ENCODE peak calls at places on chromosome 21, in six cellular contexts. One of them, this sample, is unnamed.

GRCh38 chr21:41678944-41679343 is 87.9 kb downstream of the RIPK4 start:
- DNase-seq in NB4: peak; percentile 74
- DNase-seq in choroid plexus epithelial cell: peak; percentile 96
- DNase-seq in GM06990: no peak
- DNase-seq in astrocyte of the spinal cord: peak; percentile 96
- DNase-seq in neural crest cell: peak; percentile 74
- DNase-seq in this sample: peak; percentile 6

GRCh38 chr21:37817242-37817641 is 99.0 kb downstream of the KCNJ6 start:
- DNase-seq in NB4: no peak
- DNase-seq in choroid plexus epithelial cell: no peak
- DNase-seq in GM06990: no peak
- DNase-seq in astrocyte of the spinal cord: no peak
- DNase-seq in neural crest cell: no peak
- DNase-seq in this sample: no peak

GRCh38 chr21:41059871-41060270 is 108.1 kb upstream of the BACE2 start:
- DNase-seq in NB4: no peak
- DNase-seq in choroid plexus epithelial cell: no peak
- DNase-seq in GM06990: no peak
- DNase-seq in astrocyte of the spinal cord: no peak
- DNase-seq in neural crest cell: no peak
- DNase-seq in this sample: no peak

GRCh38 chr21:41207401-41208388 is 39.7 kb downstream of the BACE2 start:
- DNase-seq in NB4: no peak
- DNase-seq in choroid plexus epithelial cell: peak; percentile 69
- DNase-seq in GM06990: no peak
- DNase-seq in astrocyte of the spinal cord: peak; percentile 63
- DNase-seq in neural crest cell: no peak
- DNase-seq in this sample: no peak

GRCh38 chr21:41460578-41461527 is 34.8 kb downstream of the MX1 start:
- DNase-seq in NB4: peak; percentile 68
- DNase-seq in choroid plexus epithelial cell: peak; percentile 85
- DNase-seq in GM06990: peak; percentile 35
- DNase-seq in astrocyte of the spinal cord: peak; percentile 67
- DNase-seq in neural crest cell: peak; percentile 59
- DNase-seq in this sample: peak; percentile 64

GRCh38 chr21:35219291-35219690 is 170.2 kb upstream of the RUNX1 start:
- DNase-seq in NB4: no peak
- DNase-seq in choroid plexus epithelial cell: no peak
- DNase-seq in GM06990: no peak
- DNase-seq in astrocyte of the spinal cord: no peak
- DNase-seq in neural crest cell: no peak
- DNase-seq in this sample: no peak

GRCh38 chr21:40707271-40707670 is 139.7 kb downstream of the DSCAM start:
- DNase-seq in NB4: no peak
- DNase-seq in choroid plexus epithelial cell: no peak
- DNase-seq in GM06990: no peak
- DNase-seq in astrocyte of the spinal cord: no peak
- DNase-seq in neural crest cell: no peak
- DNase-seq in this sample: no peak

GRCh38 chr21:15255359-15256157 is 190.8 kb upstream of the NRIP1 start:
- DNase-seq in NB4: no peak
- DNase-seq in choroid plexus epithelial cell: no peak
- DNase-seq in GM06990: no peak
- DNase-seq in astrocyte of the spinal cord: no peak
- DNase-seq in neural crest cell: no peak
- DNase-seq in this sample: no peak

GRCh38 chr21:37758997-37759396 is 157.3 kb downstream of the KCNJ6 start:
- DNase-seq in NB4: peak; percentile 40
- DNase-seq in choroid plexus epithelial cell: peak; percentile 77
- DNase-seq in GM06990: no peak
- DNase-seq in astrocyte of the spinal cord: peak; percentile 50
- DNase-seq in neural crest cell: peak; percentile 52
- DNase-seq in this sample: peak; percentile 32

GRCh38 chr21:42027804-42028753 is 17.9 kb upstream of the ZBTB21 start:
- DNase-seq in NB4: no peak
- DNase-seq in choroid plexus epithelial cell: no peak
- DNase-seq in GM06990: no peak
- DNase-seq in astrocyte of the spinal cord: no peak
- DNase-seq in neural crest cell: no peak
- DNase-seq in this sample: no peak

GRCh38 chr21:36237441-36237840 is 80.8 kb downstream of the DOP1B start:
- DNase-seq in NB4: no peak
- DNase-seq in choroid plexus epithelial cell: no peak
- DNase-seq in GM06990: no peak
- DNase-seq in astrocyte of the spinal cord: no peak
- DNase-seq in neural crest cell: no peak
- DNase-seq in this sample: no peak

GRCh38 chr21:40433575-40433974 is 413.4 kb downstream of the DSCAM start:
- DNase-seq in NB4: no peak
- DNase-seq in choroid plexus epithelial cell: no peak
- DNase-seq in GM06990: no peak
- DNase-seq in astrocyte of the spinal cord: no peak
- DNase-seq in neural crest cell: no peak
- DNase-seq in this sample: no peak

GRCh38 chr21:33401617-33401967 is 1.6 kb upstream of the IFNGR2 start:
- DNase-seq in NB4: peak; percentile 80
- DNase-seq in choroid plexus epithelial cell: no peak
- DNase-seq in GM06990: no peak
- DNase-seq in astrocyte of the spinal cord: no peak
- DNase-seq in neural crest cell: no peak
- DNase-seq in this sample: no peak

GRCh38 chr21:33402011-33402979 is 918 bp upstream of the IFNGR2 start:
- DNase-seq in NB4: peak; percentile 90
- DNase-seq in choroid plexus epithelial cell: peak; percentile 87
- DNase-seq in GM06990: peak; percentile 49
- DNase-seq in astrocyte of the spinal cord: peak; percentile 59
- DNase-seq in neural crest cell: no peak
- DNase-seq in this sample: no peak

GRCh38 chr21:33406493-33406892 is 3.3 kb downstream of the IFNGR2 start:
- DNase-seq in NB4: no peak
- DNase-seq in choroid plexus epithelial cell: no peak
- DNase-seq in GM06990: no peak
- DNase-seq in astrocyte of the spinal cord: no peak
- DNase-seq in neural crest cell: no peak
- DNase-seq in this sample: peak; percentile 44

GRCh38 chr21:33403128-33403785 is at the start of gene IFNGR2:
- DNase-seq in NB4: peak; percentile 66
- DNase-seq in choroid plexus epithelial cell: peak; percentile 40
- DNase-seq in GM06990: peak; percentile 70
- DNase-seq in astrocyte of the spinal cord: no peak
- DNase-seq in neural crest cell: peak; percentile 18
- DNase-seq in this sample: peak; percentile 32

DNA sequence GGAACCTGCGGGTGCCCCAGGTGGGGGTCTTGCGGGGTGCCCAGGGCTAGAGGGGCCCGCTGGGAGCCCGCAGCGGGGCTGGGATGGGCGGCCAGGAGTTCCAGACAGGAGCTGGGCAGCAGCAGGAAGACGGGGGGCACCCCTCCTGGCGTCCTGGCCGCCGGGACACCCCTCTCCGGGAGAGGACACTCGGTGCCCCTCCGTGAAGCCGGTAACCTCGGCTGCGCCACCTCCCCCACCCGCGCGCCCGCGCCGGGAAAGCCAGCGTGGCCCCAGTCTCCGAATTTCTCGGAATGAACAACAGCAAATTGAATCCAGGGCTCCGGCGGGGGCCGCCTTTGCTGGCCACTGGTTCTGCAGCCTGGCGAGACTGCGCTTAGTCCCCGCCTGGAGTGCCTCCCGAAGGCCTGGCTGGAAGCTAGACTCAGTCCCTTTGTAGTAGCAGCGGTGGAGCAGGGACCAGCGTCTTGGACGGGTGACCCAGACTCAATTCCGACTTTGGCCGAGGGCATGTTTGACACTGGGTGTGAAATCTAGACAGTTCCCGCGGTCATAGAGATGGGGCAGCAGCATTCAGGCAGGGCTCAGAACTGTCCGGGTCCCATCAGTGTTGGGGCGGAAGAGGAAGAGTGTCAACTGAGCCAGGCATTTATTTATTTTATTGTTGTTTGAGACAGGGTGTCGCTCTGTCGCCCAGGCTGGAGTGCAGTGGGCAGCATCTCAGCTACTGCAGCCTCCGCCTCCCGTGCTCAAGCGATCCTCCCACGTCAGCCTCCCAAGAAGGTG is 766 bp downstream of the IFNGR2 start:
- DNase-seq in NB4: peak; percentile 68
- DNase-seq in choroid plexus epithelial cell: peak; percentile 65
- DNase-seq in GM06990: peak; percentile 69
- DNase-seq in astrocyte of the spinal cord: peak; percentile 59
- DNase-seq in neural crest cell: peak; percentile 52
- DNase-seq in this sample: peak; percentile 32
- TF ChIP-seq CTCF in NB4: no peak
- TF ChIP-seq CTCF in choroid plexus epithelial cell: no peak
- TF ChIP-seq CTCF in GM06990: no peak
- TF ChIP-seq CTCF in astrocyte of the spinal cord: no peak
- TF ChIP-seq CTCF in neural crest cell: no peak
- TF ChIP-seq CTCF in this sample: no peak

DNA sequence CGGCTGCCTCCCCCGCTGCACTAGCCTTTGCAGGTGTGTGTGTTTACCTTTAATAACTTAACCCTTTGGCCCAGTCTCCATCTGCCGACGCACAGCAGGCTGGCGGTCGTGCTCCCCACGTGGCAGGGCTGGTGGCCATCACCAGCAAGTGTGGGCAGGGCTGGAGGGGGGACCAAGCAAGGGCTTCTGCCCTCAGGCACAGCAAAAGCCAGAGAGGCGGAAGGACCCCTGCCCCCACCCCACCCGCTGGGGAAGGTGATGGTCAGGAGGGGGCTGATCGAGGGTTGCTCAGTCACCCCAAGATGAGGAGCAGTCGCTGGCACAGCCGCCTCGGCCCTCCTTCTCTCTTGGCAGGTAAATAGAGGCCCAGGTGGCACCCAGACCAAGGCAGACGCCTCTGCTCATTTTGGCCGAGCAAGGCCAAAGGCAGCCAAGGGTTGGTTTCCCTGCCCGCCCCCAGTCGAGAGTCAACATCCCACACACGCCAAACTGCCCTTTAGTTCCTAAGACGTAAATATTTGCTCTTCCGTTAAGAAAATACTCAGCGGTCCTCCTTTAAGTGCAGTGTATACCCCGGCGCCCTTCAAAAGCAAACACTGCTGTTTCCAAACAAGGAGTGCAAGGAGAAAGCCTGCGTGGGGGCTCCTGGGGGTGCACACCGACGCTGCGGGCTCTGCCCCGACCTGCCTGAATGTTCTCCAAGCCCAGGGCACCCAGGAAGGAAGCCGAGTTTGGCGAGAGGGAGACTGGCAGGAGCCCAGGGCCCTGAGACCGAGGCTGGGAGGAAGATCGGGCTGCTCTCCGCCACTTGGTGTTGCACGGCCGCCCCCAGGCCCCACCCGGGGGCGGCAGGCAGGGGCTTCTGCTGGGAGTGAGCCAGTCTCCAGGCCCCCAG is 82.7 kb downstream of the SIK1 start:
- DNase-seq in NB4: no peak
- DNase-seq in choroid plexus epithelial cell: peak; percentile 32
- DNase-seq in GM06990: no peak
- DNase-seq in astrocyte of the spinal cord: no peak
- DNase-seq in neural crest cell: no peak
- DNase-seq in this sample: no peak
- TF ChIP-seq CTCF in NB4: no peak
- TF ChIP-seq CTCF in choroid plexus epithelial cell: no peak
- TF ChIP-seq CTCF in GM06990: no peak
- TF ChIP-seq CTCF in astrocyte of the spinal cord: no peak
- TF ChIP-seq CTCF in neural crest cell: no peak
- TF ChIP-seq CTCF in this sample: no peak

GRCh38 chr21:20970691-20971090 is 27.5 kb upstream of the NCAM2 start:
- DNase-seq in NB4: no peak
- DNase-seq in choroid plexus epithelial cell: no peak
- DNase-seq in GM06990: no peak
- DNase-seq in astrocyte of the spinal cord: no peak
- DNase-seq in neural crest cell: no peak
- DNase-seq in this sample: no peak

GRCh38 chr21:20968391-20968790 is 29.8 kb upstream of the NCAM2 start:
- DNase-seq in NB4: no peak
- DNase-seq in choroid plexus epithelial cell: peak; percentile 26
- DNase-seq in GM06990: no peak
- DNase-seq in astrocyte of the spinal cord: peak; percentile 6
- DNase-seq in neural crest cell: no peak
- DNase-seq in this sample: no peak

GRCh38 chr21:20971296-20971921 is 26.8 kb upstream of the NCAM2 start:
- DNase-seq in NB4: peak; percentile 61
- DNase-seq in choroid plexus epithelial cell: peak; percentile 88
- DNase-seq in GM06990: no peak
- DNase-seq in astrocyte of the spinal cord: peak; percentile 68
- DNase-seq in neural crest cell: peak; percentile 46
- DNase-seq in this sample: peak; percentile 62
- TF ChIP-seq CTCF in NB4: peak; percentile 47
- TF ChIP-seq CTCF in choroid plexus epithelial cell: peak; percentile 82
- TF ChIP-seq CTCF in GM06990: no peak
- TF ChIP-seq CTCF in astrocyte of the spinal cord: peak; percentile 66
- TF ChIP-seq CTCF in neural crest cell: peak; percentile 77
- TF ChIP-seq CTCF in this sample: peak; percentile 4

GRCh38 chr21:21183092-21183491 is 184.9 kb downstream of the NCAM2 start:
- DNase-seq in NB4: no peak
- DNase-seq in choroid plexus epithelial cell: peak; percentile 60
- DNase-seq in GM06990: no peak
- DNase-seq in astrocyte of the spinal cord: no peak
- DNase-seq in neural crest cell: no peak
- DNase-seq in this sample: no peak

GRCh38 chr21:21177353-21177986 is 179.3 kb downstream of the NCAM2 start:
- DNase-seq in NB4: no peak
- DNase-seq in choroid plexus epithelial cell: no peak
- DNase-seq in GM06990: no peak
- DNase-seq in astrocyte of the spinal cord: no peak
- DNase-seq in neural crest cell: no peak
- DNase-seq in this sample: no peak

GRCh38 chr21:21182401-21182800 is 184.2 kb downstream of the NCAM2 start:
- DNase-seq in NB4: no peak
- DNase-seq in choroid plexus epithelial cell: no peak
- DNase-seq in GM06990: no peak
- DNase-seq in astrocyte of the spinal cord: no peak
- DNase-seq in neural crest cell: no peak
- DNase-seq in this sample: no peak

GRCh38 chr21:21175798-21176334 is 177.7 kb downstream of the NCAM2 start:
- DNase-seq in NB4: no peak
- DNase-seq in choroid plexus epithelial cell: no peak
- DNase-seq in GM06990: no peak
- DNase-seq in astrocyte of the spinal cord: peak; percentile 27
- DNase-seq in neural crest cell: no peak
- DNase-seq in this sample: no peak

DNA sequence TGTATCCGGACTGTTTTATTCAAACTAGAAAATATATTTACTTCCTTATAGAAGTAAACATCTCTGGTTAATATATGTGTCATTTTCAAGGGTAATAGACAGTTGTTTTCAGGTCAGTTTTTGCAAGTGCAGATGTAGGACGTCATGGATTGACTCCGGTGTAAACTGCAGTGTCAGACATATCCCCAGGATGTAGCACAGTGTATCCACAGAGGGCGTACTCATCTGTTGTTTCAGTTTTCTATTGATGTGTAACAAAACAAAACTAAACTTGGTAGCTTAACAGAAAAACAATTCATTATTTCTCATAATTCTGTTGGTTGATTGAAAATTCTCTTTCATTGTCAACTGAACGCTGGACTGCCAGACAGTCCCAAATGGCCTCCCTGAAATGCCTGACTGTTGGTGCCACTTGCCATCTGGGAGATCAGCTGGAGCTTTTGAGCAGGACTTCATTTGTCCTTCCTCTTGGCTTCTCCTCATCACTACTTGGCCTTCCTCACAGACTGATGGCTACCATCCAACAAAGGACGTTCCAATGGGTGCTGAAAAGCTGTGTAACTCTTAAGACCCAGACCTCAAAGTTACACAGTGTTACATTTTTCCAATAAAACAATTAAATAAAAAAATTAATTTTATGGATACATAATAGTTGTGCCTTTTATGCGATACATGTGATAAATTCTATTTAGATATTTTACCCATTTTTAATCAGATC is 181.6 kb downstream of the NCAM2 start:
- DNase-seq in NB4: no peak
- DNase-seq in choroid plexus epithelial cell: no peak
- DNase-seq in GM06990: no peak
- DNase-seq in astrocyte of the spinal cord: no peak
- DNase-seq in neural crest cell: no peak
- DNase-seq in this sample: no peak
- TF ChIP-seq CTCF in NB4: no peak
- TF ChIP-seq CTCF in choroid plexus epithelial cell: no peak
- TF ChIP-seq CTCF in GM06990: no peak
- TF ChIP-seq CTCF in astrocyte of the spinal cord: no peak
- TF ChIP-seq CTCF in neural crest cell: no peak
- TF ChIP-seq CTCF in this sample: no peak